ENCODE peak calls at places on chromosomes 6 and 20, in nine cellular contexts. One of them, this sample, is unnamed.

GRCh38 chr6:113690255-113690956 is 166.7 kb upstream of the MARCKS start:
- DNase-seq in glutamatergic neuron: no peak
- DNase-seq in WTC11: no peak
- DNase-seq in posterior cingulate gyrus: no peak
- DNase-seq in amygdala: no peak
- DNase-seq in activated T-cell treated with anti-CD3 and anti-CD28 coated beads for 1 hour: no peak
- DNase-seq in kidney: no peak
- DNase-seq in GDM1: no peak
- DNase-seq in right cardiac atrium: no peak
- DNase-seq in this sample: no peak

GRCh38 chr20:46350201-46350985 is 42.1 kb upstream of the CDH22 start:
- DNase-seq in glutamatergic neuron: peak
- DNase-seq in WTC11: no peak
- DNase-seq in posterior cingulate gyrus: no peak
- DNase-seq in amygdala: peak
- DNase-seq in activated T-cell treated with anti-CD3 and anti-CD28 coated beads for 1 hour: no peak
- DNase-seq in kidney: peak
- DNase-seq in GDM1: peak
- DNase-seq in right cardiac atrium: no peak
- DNase-seq in this sample: no peak

GRCh38 chr20:45429618-45430017 is 13.7 kb downstream of the PIGT start:
- DNase-seq in glutamatergic neuron: no peak
- DNase-seq in WTC11: no peak
- DNase-seq in posterior cingulate gyrus: no peak
- DNase-seq in amygdala: no peak
- DNase-seq in activated T-cell treated with anti-CD3 and anti-CD28 coated beads for 1 hour: no peak
- DNase-seq in kidney: no peak
- DNase-seq in GDM1: no peak
- DNase-seq in right cardiac atrium: no peak
- DNase-seq in this sample: no peak

GRCh38 chr6:169222126-169222525 is 31.5 kb downstream of the THBS2 start:
- DNase-seq in glutamatergic neuron: no peak
- DNase-seq in WTC11: no peak
- DNase-seq in posterior cingulate gyrus: no peak
- DNase-seq in amygdala: no peak
- DNase-seq in activated T-cell treated with anti-CD3 and anti-CD28 coated beads for 1 hour: no peak
- DNase-seq in kidney: no peak
- DNase-seq in GDM1: no peak
- DNase-seq in right cardiac atrium: no peak
- DNase-seq in this sample: no peak

GRCh38 chr6:145153495-145153894 is 581.8 kb downstream of the EPM2A start:
- DNase-seq in glutamatergic neuron: no peak
- DNase-seq in WTC11: no peak
- DNase-seq in posterior cingulate gyrus: no peak
- DNase-seq in amygdala: no peak
- DNase-seq in activated T-cell treated with anti-CD3 and anti-CD28 coated beads for 1 hour: no peak
- DNase-seq in kidney: no peak
- DNase-seq in GDM1: no peak
- DNase-seq in right cardiac atrium: no peak
- DNase-seq in this sample: no peak

GRCh38 chr6:89270951-89271721 is 44.0 kb downstream of the GABRR2 start:
- DNase-seq in glutamatergic neuron: no peak
- DNase-seq in WTC11: no peak
- DNase-seq in posterior cingulate gyrus: peak
- DNase-seq in amygdala: no peak
- DNase-seq in activated T-cell treated with anti-CD3 and anti-CD28 coated beads for 1 hour: no peak
- DNase-seq in kidney: no peak
- DNase-seq in GDM1: peak
- DNase-seq in right cardiac atrium: no peak
- DNase-seq in this sample: no peak

GRCh38 chr6:129184324-129184723 is 301.4 kb downstream of the LAMA2 start:
- DNase-seq in glutamatergic neuron: no peak
- DNase-seq in WTC11: no peak
- DNase-seq in posterior cingulate gyrus: no peak
- DNase-seq in amygdala: no peak
- DNase-seq in activated T-cell treated with anti-CD3 and anti-CD28 coated beads for 1 hour: no peak
- DNase-seq in kidney: no peak
- DNase-seq in GDM1: no peak
- DNase-seq in right cardiac atrium: no peak
- DNase-seq in this sample: no peak

GRCh38 chr6:57432162-57432561 is 114.7 kb downstream of the PRIM2 start:
- DNase-seq in glutamatergic neuron: no peak
- DNase-seq in WTC11: no peak
- DNase-seq in posterior cingulate gyrus: no peak
- DNase-seq in amygdala: no peak
- DNase-seq in activated T-cell treated with anti-CD3 and anti-CD28 coated beads for 1 hour: no peak
- DNase-seq in kidney: no peak
- DNase-seq in GDM1: no peak
- DNase-seq in right cardiac atrium: no peak
- DNase-seq in this sample: no peak

GRCh38 chr6:868212-868611 is 175.3 kb upstream of the EXOC2 start:
- DNase-seq in glutamatergic neuron: no peak
- DNase-seq in WTC11: no peak
- DNase-seq in posterior cingulate gyrus: no peak
- DNase-seq in amygdala: no peak
- DNase-seq in activated T-cell treated with anti-CD3 and anti-CD28 coated beads for 1 hour: no peak
- DNase-seq in kidney: no peak
- DNase-seq in GDM1: no peak
- DNase-seq in right cardiac atrium: no peak
- DNase-seq in this sample: no peak

GRCh38 chr6:36129889-36130671 is at the start of gene MAPK13:
- DNase-seq in glutamatergic neuron: no peak
- DNase-seq in WTC11: peak
- DNase-seq in posterior cingulate gyrus: no peak
- DNase-seq in amygdala: no peak
- DNase-seq in activated T-cell treated with anti-CD3 and anti-CD28 coated beads for 1 hour: no peak
- DNase-seq in kidney: no peak
- DNase-seq in GDM1: no peak
- DNase-seq in right cardiac atrium: no peak
- DNase-seq in this sample: no peak

GRCh38 chr6:53934013-53934412 is 139.2 kb downstream of the LRRC1 start:
- DNase-seq in glutamatergic neuron: no peak
- DNase-seq in WTC11: no peak
- DNase-seq in posterior cingulate gyrus: no peak
- DNase-seq in amygdala: no peak
- DNase-seq in activated T-cell treated with anti-CD3 and anti-CD28 coated beads for 1 hour: no peak
- DNase-seq in kidney: no peak
- DNase-seq in GDM1: no peak
- DNase-seq in right cardiac atrium: no peak
- DNase-seq in this sample: no peak

GRCh38 chr6:38021571-38021970 is 202.0 kb downstream of the ZFAND3 start:
- DNase-seq in glutamatergic neuron: no peak
- DNase-seq in WTC11: no peak
- DNase-seq in posterior cingulate gyrus: no peak
- DNase-seq in amygdala: no peak
- DNase-seq in activated T-cell treated with anti-CD3 and anti-CD28 coated beads for 1 hour: no peak
- DNase-seq in kidney: no peak
- DNase-seq in GDM1: no peak
- DNase-seq in right cardiac atrium: no peak
- DNase-seq in this sample: no peak

GRCh38 chr20:58458342-58459057 is 56.7 kb downstream of the APCDD1L start:
- DNase-seq in glutamatergic neuron: peak
- DNase-seq in WTC11: no peak
- DNase-seq in posterior cingulate gyrus: no peak
- DNase-seq in amygdala: no peak
- DNase-seq in activated T-cell treated with anti-CD3 and anti-CD28 coated beads for 1 hour: no peak
- DNase-seq in kidney: no peak
- DNase-seq in GDM1: no peak
- DNase-seq in right cardiac atrium: no peak
- DNase-seq in this sample: no peak

GRCh38 chr20:49104365-49104648 is 58.2 kb downstream of the CSE1L start:
- DNase-seq in glutamatergic neuron: no peak
- DNase-seq in WTC11: peak
- DNase-seq in posterior cingulate gyrus: no peak
- DNase-seq in amygdala: no peak
- DNase-seq in activated T-cell treated with anti-CD3 and anti-CD28 coated beads for 1 hour: no peak
- DNase-seq in kidney: no peak
- DNase-seq in GDM1: no peak
- DNase-seq in right cardiac atrium: no peak
- DNase-seq in this sample: no peak

GRCh38 chr6:17059820-17060219 is 42.0 kb upstream of the STMND1 start:
- DNase-seq in glutamatergic neuron: no peak
- DNase-seq in WTC11: no peak
- DNase-seq in posterior cingulate gyrus: no peak
- DNase-seq in amygdala: no peak
- DNase-seq in activated T-cell treated with anti-CD3 and anti-CD28 coated beads for 1 hour: no peak
- DNase-seq in kidney: no peak
- DNase-seq in GDM1: no peak
- DNase-seq in right cardiac atrium: no peak
- DNase-seq in this sample: no peak

GRCh38 chr20:57178582-57179112 is 87.8 kb downstream of the BMP7 start:
- DNase-seq in glutamatergic neuron: no peak
- DNase-seq in WTC11: no peak
- DNase-seq in posterior cingulate gyrus: no peak
- DNase-seq in amygdala: no peak
- DNase-seq in activated T-cell treated with anti-CD3 and anti-CD28 coated beads for 1 hour: no peak
- DNase-seq in kidney: no peak
- DNase-seq in GDM1: no peak
- DNase-seq in right cardiac atrium: no peak
- DNase-seq in this sample: no peak

GRCh38 chr20:41029150-41029872 is 689 bp downstream of the TOP1 start:
- DNase-seq in glutamatergic neuron: peak
- DNase-seq in WTC11: peak
- DNase-seq in posterior cingulate gyrus: peak
- DNase-seq in amygdala: peak
- DNase-seq in activated T-cell treated with anti-CD3 and anti-CD28 coated beads for 1 hour: peak
- DNase-seq in kidney: peak
- DNase-seq in GDM1: no peak
- DNase-seq in right cardiac atrium: peak
- DNase-seq in this sample: peak